ENCODE peak calls at places on chromosome 2, in seven cellular contexts. H is transverse colon, U is HCT116, M is stomach, W is endothelial cell of umbilical vein, V is suprapubic skin, L is sigmoid colon. J is an unnamed sample.

GRCh38 chr2:74436111-74436803 is 5.5 kb downstream of the RTKN start:
- DNase-seq in V (no peak), L (no peak), U (no peak), M (no peak), H (no peak), W (no peak), J (no peak)

GRCh38 chr2:160270571-160271113 is 70.6 kb upstream of the ITGB6 start:
- DNase-seq in W (peak; percentile 44), L (peak; percentile 70), U (no peak), M (peak; percentile 31), H (no peak), V (no peak), J (no peak)

GRCh38 chr2:187654535-187654934 is 100.3 kb upstream of the TFPI start:
- DNase-seq in M (peak; percentile 30), U (no peak), L (no peak), V (no peak), W (no peak), H (no peak), J (no peak)

GRCh38 chr2:70161069-70161534 is 29.7 kb downstream of the C2orf42 start:
- DNase-seq in W (no peak), H (peak; percentile 30), V (no peak), M (no peak), U (no peak), L (no peak), J (no peak)

GRCh38 chr2:73089270-73090030 is 17.9 kb upstream of the SFXN5 start:
- DNase-seq in L (no peak), W (peak; percentile 73), M (peak; percentile 36), H (no peak), V (no peak), U (peak; percentile 27), J (no peak)

GRCh38 chr2:30652271-30652910 is 154.9 kb downstream of the CAPN13 start:
- DNase-seq in W (no peak), V (no peak), L (no peak), M (no peak), H (no peak), U (no peak), J (no peak)

GRCh38 chr2:171531836-171532450 is 9.7 kb downstream of the CYBRD1 start:
- DNase-seq in U (no peak), M (no peak), W (peak; percentile 19), L (no peak), V (no peak), H (no peak), J (no peak)

GRCh38 chr2:60707750-60708371 is 48.2 kb upstream of the PAPOLG start:
- DNase-seq in L (no peak), W (peak; percentile 44), H (no peak), V (no peak), M (no peak), U (peak; percentile 10), J (no peak)

GRCh38 chr2:130241041-130241707 is 42.9 kb upstream of the TUBA3E start:
- DNase-seq in U (peak; percentile 96), H (peak; percentile 84), W (peak; percentile 61), L (no peak), M (peak; percentile 58), V (no peak), J (no peak)

GRCh38 chr2:127220807-127221527 is 868 bp upstream of the CYP27C1 start:
- DNase-seq in U (no peak), H (no peak), V (no peak), M (no peak), L (no peak), W (no peak), J (no peak)

GRCh38 chr2:156955701-156956100 is 301.8 kb upstream of the GALNT5 start:
- DNase-seq in L (no peak), U (no peak), H (no peak), V (no peak), M (no peak), W (no peak), J (no peak)

GRCh38 chr2:139585133-139585532 is 804.9 kb upstream of the NXPH2 start:
- DNase-seq in U (no peak), L (no peak), H (no peak), V (no peak), M (no peak), W (no peak), J (no peak)

GRCh38 chr2:171807130-171807529 is 86.9 kb downstream of the SLC25A12 start:
- DNase-seq in V (no peak), W (peak; percentile 49), U (peak; percentile 24), M (no peak), L (no peak), H (no peak), J (no peak)

GRCh38 chr2:180246281-180246680 is 239.2 kb upstream of the CWC22 start:
- DNase-seq in H (no peak), W (no peak), U (no peak), L (no peak), M (no peak), V (no peak), J (no peak)

GRCh38 chr2:58925676-58926081 is 684.6 kb upstream of the FANCL start:
- DNase-seq in V (no peak), W (no peak), U (no peak), M (no peak), H (no peak), L (no peak), J (no peak)

GRCh38 chr2:25365241-25365640 is 23.5 kb upstream of the DNMT3A start:
- DNase-seq in V (no peak), L (no peak), M (no peak), H (no peak), W (no peak), U (no peak), J (no peak)

GRCh38 chr2:208466133-208466919 is 59.7 kb downstream of the PTH2R start:
- DNase-seq in U (peak; percentile 44), W (peak; percentile 3), V (no peak), H (no peak), M (no peak), L (no peak), J (no peak)

GRCh38 chr2:2333076-2333475 is 2.0 kb upstream of the MYT1L start:
- DNase-seq in W (no peak), M (no peak), L (no peak), H (no peak), U (no peak), V (no peak), J (no peak)

GRCh38 chr2:65228249-65228750 is 669 bp downstream of the ACTR2 start:
- DNase-seq in H (no peak), W (peak; percentile 58), V (no peak), M (no peak), U (no peak), L (no peak), J (no peak)
- TF ChIP-seq POLR2AphosphoS5 in H (no peak), W (no peak), V (no peak), M (no peak), U (no peak), L (no peak), J (no peak)

GRCh38 chr2:205030695-205031094 is 485.4 kb downstream of the PARD3B start:
- DNase-seq in U (no peak), V (no peak), L (no peak), H (no peak), M (no peak), W (no peak), J (no peak)

GRCh38 chr2:205020673-205021072 is 475.4 kb downstream of the PARD3B start:
- DNase-seq in U (no peak), H (no peak), M (no peak), W (no peak), L (no peak), V (no peak), J (no peak)

GRCh38 chr2:205022751-205023150 is 477.5 kb downstream of the PARD3B start:
- DNase-seq in V (no peak), M (no peak), L (no peak), W (no peak), H (no peak), U (no peak), J (no peak)

GRCh38 chr2:205025580-205026240 is 480.4 kb downstream of the PARD3B start:
- DNase-seq in M (no peak), H (no peak), W (peak; percentile 67), U (no peak), V (no peak), L (no peak), J (no peak)

GRCh38 chr2:205024822-205025518 is 479.7 kb downstream of the PARD3B start:
- DNase-seq in H (peak; percentile 13), M (peak; percentile 25), W (peak; percentile 96), U (peak; percentile 47), V (no peak), L (peak; percentile 77), J (no peak)
- TF ChIP-seq POLR2AphosphoS5 in H (peak; percentile 36), M (peak; percentile 30), W (peak; percentile 67), U (no peak), V (no peak), L (no peak), J (no peak)

GRCh38 chr2:97891611-97892010 is 104.1 kb downstream of the TMEM131 start:
- DNase-seq in W (no peak), M (no peak), V (no peak), L (no peak), H (no peak), U (no peak), J (no peak)
- TF ChIP-seq POLR2AphosphoS5 in W (no peak), M (no peak), V (no peak), L (no peak), H (no peak), U (no peak), J (no peak)

DNA sequence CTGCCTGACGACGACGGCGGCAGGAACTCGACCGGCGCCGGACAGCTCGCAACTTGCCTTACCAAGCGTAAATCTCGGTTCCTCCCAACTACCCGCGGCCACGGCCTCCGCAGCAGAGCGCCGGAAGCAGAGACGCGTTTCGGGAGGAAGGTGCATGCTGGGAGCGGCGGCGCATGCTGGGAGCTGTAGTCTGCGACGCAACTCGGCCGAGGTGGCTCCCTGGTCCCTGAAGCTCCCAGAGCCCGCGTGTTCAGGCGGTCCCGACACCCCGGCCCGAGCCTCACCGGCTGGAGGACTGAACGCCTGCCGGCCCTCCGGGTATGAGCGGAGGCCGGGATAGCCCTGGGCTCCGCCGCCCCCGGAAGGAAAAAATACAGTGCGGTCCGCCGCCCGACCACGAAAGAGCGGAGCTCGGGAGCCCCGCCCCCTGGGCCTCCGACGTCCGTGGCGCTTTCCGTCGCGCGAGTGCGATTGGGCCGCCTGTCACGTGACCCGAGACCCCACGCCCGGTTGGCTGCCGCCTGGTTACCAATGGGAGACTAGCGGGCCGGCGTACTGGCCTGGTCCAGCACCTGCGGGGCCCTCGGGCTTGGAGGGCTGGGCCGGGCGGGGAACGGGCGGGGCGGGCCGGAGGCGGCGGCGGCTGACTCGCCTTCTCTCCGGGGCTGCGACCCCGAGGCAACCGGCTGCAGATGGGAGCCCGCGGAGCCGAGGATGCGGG is at the start of gene CAPN10:
- DNase-seq in M (peak; percentile 99), V (peak; percentile 100), L (peak; percentile 99), H (peak; percentile 99), W (peak; percentile 95), U (peak; percentile 86), J (peak; percentile 99)
- TF ChIP-seq POLR2AphosphoS5 in M (peak; percentile 73), V (no peak), L (peak; percentile 76), H (peak; percentile 88), W (peak; percentile 88), U (peak; percentile 76), J (peak; percentile 85)

DNA sequence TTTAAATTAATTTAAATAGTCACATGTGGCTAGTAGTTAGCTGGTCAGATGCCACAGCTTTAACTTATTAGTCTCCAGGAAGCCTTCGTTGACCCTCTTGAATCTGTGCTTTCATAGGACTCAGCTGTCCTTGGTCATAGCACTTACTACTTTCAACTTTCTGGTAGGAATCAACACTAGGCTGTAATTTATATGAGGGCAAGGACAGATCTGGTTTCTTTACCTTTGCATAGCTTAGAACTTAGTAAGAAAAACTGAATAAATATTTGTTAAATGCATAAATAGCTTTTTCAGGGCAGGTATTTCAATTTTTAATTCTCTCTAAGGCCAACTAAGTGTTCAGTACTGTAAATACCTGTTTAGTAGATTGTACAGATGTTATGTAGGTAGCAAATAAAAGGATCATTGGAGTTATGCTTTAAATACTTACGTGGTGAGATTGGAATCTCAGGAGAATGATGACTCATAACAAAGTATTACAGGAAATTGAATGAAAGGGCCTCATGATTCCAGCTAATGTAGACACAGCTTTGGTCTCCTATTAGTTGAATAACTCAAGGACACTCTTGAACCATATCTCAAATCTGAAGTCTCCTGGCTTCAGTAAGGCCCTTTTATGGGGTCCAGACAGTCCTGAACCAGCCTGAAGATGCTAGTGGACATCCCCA is 2.6 kb downstream of the CLIP4 start:
- DNase-seq in L (no peak), V (no peak), M (no peak), U (peak; percentile 77), W (peak; percentile 83), H (no peak), J (no peak)
- TF ChIP-seq POLR2AphosphoS5 in L (no peak), V (no peak), M (no peak), U (no peak), W (no peak), H (no peak), J (peak; percentile 42)